ENCODE peak calls at places on chromosomes 12 and 14, in ten cellular contexts. Q is choroid plexus epithelial cell, K is cardiac fibroblast, C is neural progenitor cell, Z is dorsolateral prefrontal cortex, V is fibroblast of lung, O is thoracic aorta, Y is fibroblast of pulmonary artery, A is coronary artery, E is H1. B is an unnamed sample.

GRCh38 chr12:218221-218620 is 4.3 kb upstream of the SLC6A12 start:
- DNase-seq in Q (no peak), K (no peak), C (no peak), Z (no peak), V (no peak), O (no peak), Y (no peak), A (no peak), E (no peak), B (no peak)

GRCh38 chr12:67942704-67943103 is 46.5 kb upstream of the IFNG-AS1 start:
- DNase-seq in Q (no peak), K (no peak), C (no peak), Z (no peak), V (no peak), O (no peak), Y (no peak), A (no peak), E (no peak), B (no peak)

GRCh38 chr12:6078378-6079083 is 45.9 kb downstream of the VWF start:
- DNase-seq in Q (peak), K (peak), C (no peak), Z (no peak), V (peak), O (no peak), Y (peak), A (no peak), E (no peak), B (peak)

GRCh38 chr12:124952801-124953200 is 36.1 kb downstream of the DHX37 start:
- DNase-seq in Q (no peak), K (no peak), C (no peak), Z (no peak), V (no peak), O (no peak), Y (no peak), A (no peak), E (no peak), B (no peak)

GRCh38 chr14:81519200-81519998 is 14.3 kb downstream of the SEL1L start:
- DNase-seq in Q (peak), K (peak), C (no peak), Z (no peak), V (no peak), O (no peak), Y (peak), A (no peak), E (no peak), B (no peak)

GRCh38 chr14:44339256-44339655 is 167.8 kb downstream of the FSCB start:
- DNase-seq in Q (no peak), K (no peak), C (no peak), Z (no peak), V (peak), O (no peak), Y (peak), A (no peak), E (no peak), B (no peak)

GRCh38 chr14:37994846-37995372 is 212.8 kb upstream of the SSTR1 start:
- DNase-seq in Q (no peak), K (no peak), C (no peak), Z (no peak), V (no peak), O (no peak), Y (no peak), A (no peak), E (no peak), B (no peak)

GRCh38 chr14:60622920-60623263 is 26.4 kb downstream of the SIX1 start:
- DNase-seq in Q (peak), K (peak), C (no peak), Z (no peak), V (peak), O (no peak), Y (peak), A (no peak), E (no peak), B (peak)

GRCh38 chr12:121476477-121476876 is 76.6 kb downstream of the RNF34 start:
- DNase-seq in Q (no peak), K (no peak), C (no peak), Z (no peak), V (no peak), O (no peak), Y (no peak), A (no peak), E (no peak), B (no peak)

GRCh38 chr12:131987552-131987951 is 37.8 kb downstream of the EP400 start:
- DNase-seq in Q (no peak), K (no peak), C (no peak), Z (no peak), V (no peak), O (no peak), Y (no peak), A (no peak), E (peak), B (no peak)

GRCh38 chr12:569091-569676 is 94.1 kb downstream of the NINJ2 start:
- DNase-seq in Q (no peak), K (no peak), C (no peak), Z (no peak), V (no peak), O (no peak), Y (no peak), A (no peak), E (no peak), B (no peak)

GRCh38 chr14:35701531-35701930 is 107.6 kb downstream of the RALGAPA1 start:
- DNase-seq in Q (no peak), K (no peak), C (no peak), Z (no peak), V (no peak), O (no peak), Y (no peak), A (no peak), E (no peak), B (no peak)

GRCh38 chr14:36442824-36443241 is 77.2 kb downstream of the NKX2-1 start:
- DNase-seq in Q (no peak), K (no peak), C (peak), Z (no peak), V (no peak), O (no peak), Y (no peak), A (no peak), E (no peak), B (no peak)

GRCh38 chr14:64209428-64210165 is 84.6 kb downstream of the ESR2 start:
- DNase-seq in Q (peak), K (peak), C (no peak), Z (no peak), V (peak), O (no peak), Y (peak), A (no peak), E (no peak), B (peak)

GRCh38 chr14:96039633-96040311 is 610 bp downstream of the C14orf132 start:
- DNase-seq in Q (peak), K (peak), C (peak), Z (no peak), V (peak), O (no peak), Y (peak), A (no peak), E (peak), B (peak)

GRCh38 chr12:48794870-48795269 is 6.0 kb upstream of the ADCY6 start:
- DNase-seq in Q (no peak), K (no peak), C (no peak), Z (no peak), V (no peak), O (no peak), Y (no peak), A (no peak), E (no peak), B (no peak)

GRCh38 chr14:102472815-102473158 is 36.8 kb downstream of the ANKRD9 start:
- DNase-seq in Q (no peak), K (no peak), C (no peak), Z (no peak), V (no peak), O (no peak), Y (no peak), A (no peak), E (no peak), B (no peak)

GRCh38 chr14:53929871-53930685 is 26.5 kb downstream of the BMP4 start:
- DNase-seq in Q (no peak), K (no peak), C (peak), Z (no peak), V (no peak), O (no peak), Y (no peak), A (no peak), E (peak), B (no peak)

GRCh38 chr12:6337958-6338406 is 3.9 kb downstream of the TNFRSF1A start:
- DNase-seq in Q (peak), K (peak), C (no peak), Z (no peak), V (peak), O (no peak), Y (peak), A (no peak), E (no peak), B (peak)

GRCh38 chr14:31024577-31025334 is 693 bp upstream of the AP4S1 start:
- DNase-seq in Q (peak), K (no peak), C (no peak), Z (no peak), V (peak), O (no peak), Y (no peak), A (no peak), E (no peak), B (peak)

GRCh38 chr12:118144499-118144898 is 8.6 kb downstream of the PEBP1 start:
- DNase-seq in Q (no peak), K (no peak), C (no peak), Z (no peak), V (no peak), O (no peak), Y (no peak), A (no peak), E (no peak), B (no peak)

GRCh38 chr12:106673151-106673550 is 90.3 kb downstream of the RFX4 start:
- DNase-seq in Q (no peak), K (no peak), C (peak), Z (no peak), V (no peak), O (no peak), Y (no peak), A (no peak), E (peak), B (no peak)

GRCh38 chr12:45305904-45306303 is 90.0 kb downstream of the ANO6 start:
- DNase-seq in Q (no peak), K (no peak), C (no peak), Z (no peak), V (no peak), O (no peak), Y (no peak), A (no peak), E (no peak), B (peak)

GRCh38 chr12:66624806-66625205 is 54.1 kb downstream of the GRIP1 start:
- DNase-seq in Q (no peak), K (no peak), C (no peak), Z (no peak), V (no peak), O (no peak), Y (no peak), A (no peak), E (no peak), B (no peak)
- H3K4me3 ChIP-seq in Q (no peak), K (no peak), C (no peak), Z (no peak), V (no peak), O (no peak), Y (no peak), A (no peak), E (no peak), B (no peak)

GRCh38 chr14:94879504-94879903 is 109.6 kb upstream of the GSC start:
- DNase-seq in Q (no peak), K (no peak), C (no peak), Z (no peak), V (no peak), O (no peak), Y (no peak), A (no peak), E (no peak), B (no peak)
- TF ChIP-seq CTCF in Q (no peak), K (no peak), C (no peak), Z (no peak), V (no peak), O (no peak), Y (no peak), A (no peak), E (no peak), B (no peak)

DNA sequence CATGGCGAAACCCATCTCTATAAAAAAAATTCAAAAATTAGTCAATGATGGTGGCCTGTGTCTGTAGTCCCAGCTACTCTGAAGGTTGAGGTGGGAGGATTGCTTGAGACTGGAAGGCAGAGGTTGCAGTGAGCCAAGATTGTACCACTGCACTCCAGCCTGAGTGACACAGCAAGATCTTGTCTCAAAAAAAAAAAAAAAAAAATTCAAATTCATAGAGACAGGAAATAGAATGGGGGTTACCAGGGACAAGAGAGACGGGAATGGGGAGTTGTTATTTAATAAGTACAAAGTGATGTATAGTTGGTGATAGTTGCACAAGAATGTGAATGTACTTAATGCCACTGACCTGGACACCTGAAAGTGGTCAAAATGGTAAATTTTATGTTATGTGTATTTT is 132.5 kb downstream of the CHST11 start:
- DNase-seq in Q (no peak), K (no peak), C (no peak), Z (no peak), V (no peak), O (no peak), Y (no peak), A (no peak), E (no peak), B (no peak)
- H3K4me3 ChIP-seq in Q (no peak), K (no peak), C (no peak), Z (no peak), V (no peak), O (no peak), Y (no peak), A (no peak), E (no peak), B (no peak)

GRCh38 chr14:51680031-51680430 is 28.3 kb downstream of the FRMD6 start:
- DNase-seq in Q (no peak), K (peak), C (no peak), Z (no peak), V (no peak), O (no peak), Y (no peak), A (no peak), E (no peak), B (peak)
- TF ChIP-seq CTCF in Q (no peak), K (no peak), C (no peak), Z (no peak), V (no peak), O (no peak), Y (no peak), A (no peak), E (no peak), B (peak)

GRCh38 chr14:56760164-56760914 is 49.9 kb downstream of the OTX2 start:
- DNase-seq in Q (no peak), K (no peak), C (no peak), Z (no peak), V (no peak), O (no peak), Y (no peak), A (no peak), E (no peak), B (no peak)
- H3K4me3 ChIP-seq in Q (no peak), K (no peak), C (no peak), Z (no peak), V (no peak), O (no peak), Y (no peak), A (no peak), E (no peak), B (no peak)

GRCh38 chr12:116969615-116970575 is 59.1 kb downstream of the FBXW8 start:
- DNase-seq in Q (no peak), K (peak), C (peak), Z (no peak), V (peak), O (no peak), Y (peak), A (no peak), E (no peak), B (no peak)
- TF ChIP-seq CTCF in Q (no peak), K (no peak), C (no peak), Z (no peak), V (no peak), O (no peak), Y (no peak), A (no peak), E (no peak), B (no peak)

GRCh38 chr14:20970647-20970982 is 15.3 kb downstream of the RNASE2 start:
- DNase-seq in Q (no peak), K (no peak), C (no peak), Z (no peak), V (no peak), O (no peak), Y (no peak), A (no peak), E (no peak), B (no peak)
- H3K4me3 ChIP-seq in Q (peak), K (peak), C (peak), Z (peak), V (peak), O (peak), Y (peak), A (peak), E (peak), B (peak)

GRCh38 chr12:51546102-51546501 is 44.9 kb upstream of the SCN8A start:
- DNase-seq in Q (no peak), K (no peak), C (no peak), Z (no peak), V (no peak), O (no peak), Y (no peak), A (no peak), E (no peak), B (no peak)
- TF ChIP-seq CTCF in Q (no peak), K (no peak), C (no peak), Z (no peak), V (no peak), O (no peak), Y (no peak), A (no peak), E (no peak), B (no peak)